ENCODE peak calls at places on chromosomes 4 and X, in five cellular contexts. V is tibial nerve, U is HepG2, I is fibroblast of mammary gland, K is endothelial cell of umbilical vein. Q is an unnamed sample.
A peak's percentile ranks its signal among the peaks of the same experiment; 100 is the strongest.

GRCh38 chr4:82232891-82233290 is 140.9 kb downstream of the HNRNPD start:
- DNase-seq in V (no peak), K (no peak), U (no peak), I (no peak), Q (no peak)

GRCh38 chrX:49171752-49172279 is at the start of gene PLP2:
- DNase-seq in K (peak; percentile 31), I (peak; percentile 43), U (no peak), V (no peak), Q (peak; percentile 25)

GRCh38 chr4:181278941-181279340 is 964.3 kb upstream of the TENM3 start:
- DNase-seq in K (no peak), I (no peak), U (no peak), V (no peak), Q (no peak)

GRCh38 chrX:126552313-126553022 is at the start of gene DCAF12L1:
- DNase-seq in K (peak; percentile 43), U (no peak), I (no peak), V (no peak), Q (no peak)

GRCh38 chrX:23810279-23810678 is 27.3 kb downstream of the SAT1 start:
- DNase-seq in I (no peak), K (no peak), V (no peak), U (no peak), Q (no peak)

GRCh38 chrX:47651043-47651905 is 911 bp upstream of the ELK1 start:
- DNase-seq in U (no peak), V (no peak), I (no peak), K (no peak), Q (no peak)

GRCh38 chrX:129686422-129686948 is 31.7 kb upstream of the APLN start:
- DNase-seq in I (peak; percentile 61), V (peak; percentile 8), U (no peak), K (no peak), Q (peak; percentile 79)

GRCh38 chr4:38268108-38268507 is 307.9 kb downstream of the PTTG2 start:
- DNase-seq in V (no peak), I (no peak), U (no peak), K (no peak), Q (no peak)

GRCh38 chrX:20974326-20974725 is 399.9 kb upstream of the CNKSR2 start:
- DNase-seq in I (peak; percentile 32), V (no peak), K (no peak), U (no peak), Q (peak; percentile 54)

GRCh38 chrX:13376857-13377441 is 57.1 kb upstream of the ATXN3L start:
- DNase-seq in K (no peak), I (peak; percentile 98), V (peak; percentile 24), U (no peak), Q (peak; percentile 96)

GRCh38 chr4:100510551-100510950 is 7.3 kb downstream of the EMCN start:
- DNase-seq in K (peak; percentile 69), U (no peak), I (no peak), V (no peak), Q (peak; percentile 43)

GRCh38 chrX:131747173-131747572 is 203.3 kb downstream of the OR13H1 start:
- DNase-seq in V (no peak), I (peak; percentile 88), K (no peak), U (no peak), Q (no peak)

DNA sequence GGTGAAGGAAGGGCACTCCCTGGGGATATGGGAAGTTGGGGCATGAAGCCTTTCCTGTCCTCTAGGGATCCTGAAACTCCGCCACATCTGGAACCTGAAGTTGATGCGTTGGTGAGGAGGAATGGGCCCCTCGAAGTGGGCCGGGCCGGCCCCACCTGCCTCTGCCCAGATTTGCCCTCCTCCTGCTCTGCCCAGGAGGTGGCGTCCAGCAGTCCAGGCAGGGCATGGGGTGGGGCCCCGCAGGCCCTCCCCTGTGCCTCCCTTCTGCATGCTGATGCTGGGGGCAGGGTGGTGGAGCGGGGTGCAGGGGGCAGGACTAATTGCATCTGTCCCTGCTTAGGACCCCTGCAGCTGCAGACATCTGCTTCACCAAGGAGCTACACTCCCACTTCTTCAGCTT is 1.8 kb downstream of the TAFAZZIN start:
- DNase-seq in I (no peak), V (no peak), K (no peak), U (no peak), Q (no peak)
- H3K4me3 ChIP-seq in I (no peak overlapping the region), V (no peak overlapping the region), K (no peak overlapping the region), U (no peak overlapping the region), Q (no peak overlapping the region)

DNA sequence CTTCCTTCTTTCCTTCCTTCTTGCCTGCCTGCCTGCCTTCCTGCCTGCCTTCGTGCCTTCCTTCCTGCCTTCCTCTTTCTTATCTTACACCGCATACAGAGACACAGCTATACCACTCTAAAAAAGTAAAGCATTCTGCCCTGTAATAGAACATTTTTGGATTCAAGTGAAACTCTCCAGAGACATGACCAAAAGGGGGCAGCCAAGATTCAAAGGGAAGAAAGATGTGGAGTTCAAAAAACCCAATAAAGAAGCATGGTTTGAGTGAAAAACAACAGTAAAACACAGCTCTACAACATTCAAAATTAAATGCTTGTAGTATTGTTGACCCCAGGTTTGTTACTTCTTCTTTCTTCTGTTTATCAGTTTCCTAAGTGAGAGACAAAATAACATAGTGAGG is 914.9 kb upstream of the PCDH7 start:
- DNase-seq in I (no peak), K (no peak), U (peak; percentile 0), V (no peak), Q (peak; percentile 2)
- TF ChIP-seq CTCF in I (no peak), K (no peak), U (no peak), V (no peak), Q (peak; percentile 3)

DNA sequence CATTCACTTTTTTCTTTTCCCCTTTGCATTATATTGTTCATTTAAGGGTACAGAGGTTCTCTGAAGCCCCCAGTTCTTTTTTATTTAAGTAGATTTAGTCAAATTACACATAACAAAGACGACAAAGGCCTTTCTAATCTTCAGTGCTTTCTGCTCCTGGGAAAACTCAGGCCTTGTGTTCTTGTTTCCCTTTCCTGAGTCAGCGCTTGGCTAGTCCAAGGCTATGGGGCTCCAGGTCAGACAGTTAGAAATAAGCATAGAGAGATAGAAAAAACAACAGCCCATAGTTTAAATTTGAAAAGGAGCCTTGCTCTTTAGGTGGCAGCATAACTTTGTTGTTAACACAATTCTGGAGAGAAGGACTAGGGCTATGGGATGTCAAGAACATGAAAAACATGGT is 97.3 kb downstream of the PPP1R2C start:
- DNase-seq in K (peak; percentile 85), V (peak; percentile 5), I (peak; percentile 36), U (no peak), Q (peak; percentile 71)
- H3K4me3 ChIP-seq in K (no peak overlapping the region), V (no peak overlapping the region), I (no peak overlapping the region), U (no peak overlapping the region), Q (no peak overlapping the region)

GRCh38 chr4:149175549-149175948 is 640.1 kb downstream of the IQCM start:
- DNase-seq in V (no peak), U (no peak), K (no peak), I (no peak), Q (no peak)
- TF ChIP-seq CTCF in V (no peak), U (no peak), K (no peak), I (no peak), Q (no peak)

DNA sequence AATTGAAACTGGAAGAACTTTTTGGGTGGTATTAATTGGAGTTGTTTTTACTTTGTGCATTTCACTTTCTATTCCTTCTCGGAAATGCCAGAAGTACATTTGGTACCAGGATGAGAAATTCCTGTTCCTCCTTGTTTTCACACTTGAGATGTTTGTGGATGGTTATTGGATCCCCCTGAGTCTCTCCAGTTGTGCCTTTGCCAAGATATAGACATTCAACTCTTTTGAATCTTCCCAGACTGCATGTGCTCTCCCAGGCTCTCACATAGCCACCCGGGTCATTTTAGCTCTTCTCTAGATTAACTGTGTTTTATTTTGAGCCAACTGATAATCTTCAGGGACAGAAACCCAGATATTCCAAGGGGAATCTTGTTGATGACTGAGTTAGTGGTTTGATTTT is 120.5 kb downstream of the AFF1 start:
- DNase-seq in I (peak; percentile 48), K (no peak), U (no peak), V (no peak), Q (no peak)
- H3K4me3 ChIP-seq in I (no peak overlapping the region), K (no peak overlapping the region), U (no peak overlapping the region), V (peak overlapping the region; percentile 5), Q (no peak overlapping the region)

DNA sequence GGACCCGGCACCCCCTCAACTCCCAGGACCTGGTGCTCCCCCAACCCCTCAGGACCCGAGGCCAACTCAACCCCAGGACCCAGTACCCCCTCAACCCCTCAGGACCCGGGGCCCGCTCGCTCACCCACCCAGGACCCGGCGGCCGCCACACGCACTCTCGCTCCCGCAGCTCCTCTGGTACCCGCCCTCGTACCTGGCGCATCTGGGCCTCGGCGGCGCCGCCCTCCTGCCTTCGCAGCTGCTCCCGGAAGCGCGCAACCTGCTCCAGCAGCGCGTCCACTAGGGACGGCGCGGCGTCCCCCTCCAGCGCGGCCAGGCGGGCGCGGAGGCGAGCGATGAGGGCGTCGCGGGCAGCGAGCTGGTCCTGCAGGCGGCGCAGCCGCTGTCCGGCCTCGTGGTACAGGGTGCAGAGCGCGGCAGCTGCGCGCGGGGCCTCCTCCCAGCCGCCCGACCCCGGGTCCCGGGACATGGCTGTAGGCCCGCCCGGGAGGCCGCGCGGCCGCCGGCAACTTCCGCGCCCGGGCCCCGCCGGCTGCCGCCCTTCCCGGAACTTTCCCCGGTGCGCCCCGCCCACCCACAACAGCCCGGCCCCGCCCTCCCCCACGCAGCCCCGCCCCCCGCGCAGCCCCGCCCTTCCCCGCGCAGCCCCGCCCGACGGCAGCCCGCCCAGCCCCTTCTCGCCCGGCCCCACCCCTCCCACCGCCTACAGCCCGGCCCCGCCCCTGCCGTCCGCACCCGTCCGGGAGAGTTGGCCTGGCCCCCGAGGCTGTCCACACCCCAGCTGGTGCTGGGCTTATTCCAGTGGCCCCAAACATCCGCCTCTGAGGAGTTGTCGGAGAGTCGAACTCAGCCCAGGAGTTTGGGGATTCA is at the start of gene TNIP2:
- DNase-seq in V (peak; percentile 71), I (peak; percentile 73), K (peak; percentile 75), U (peak; percentile 64), Q (peak; percentile 76)
- TF ChIP-seq CTCF in V (peak; percentile 74), I (no peak), K (peak; percentile 39), U (peak; percentile 50), Q (peak; percentile 17)

GRCh38 chr4:2116687-2117400 is 57.7 kb downstream of the NAT8L start:
- DNase-seq in K (no peak), U (no peak), V (no peak), I (peak; percentile 31), Q (no peak)
- H3K4me3 ChIP-seq in K (no peak overlapping the region), U (no peak overlapping the region), V (no peak overlapping the region), I (no peak overlapping the region), Q (no peak overlapping the region)

GRCh38 chr4:154254999-154255398 is 236.6 kb downstream of the DCHS2 start:
- DNase-seq in K (no peak), I (no peak), V (no peak), U (no peak), Q (no peak)
- TF ChIP-seq CTCF in K (no peak), I (peak; percentile 6), V (no peak), U (no peak), Q (no peak)

DNA sequence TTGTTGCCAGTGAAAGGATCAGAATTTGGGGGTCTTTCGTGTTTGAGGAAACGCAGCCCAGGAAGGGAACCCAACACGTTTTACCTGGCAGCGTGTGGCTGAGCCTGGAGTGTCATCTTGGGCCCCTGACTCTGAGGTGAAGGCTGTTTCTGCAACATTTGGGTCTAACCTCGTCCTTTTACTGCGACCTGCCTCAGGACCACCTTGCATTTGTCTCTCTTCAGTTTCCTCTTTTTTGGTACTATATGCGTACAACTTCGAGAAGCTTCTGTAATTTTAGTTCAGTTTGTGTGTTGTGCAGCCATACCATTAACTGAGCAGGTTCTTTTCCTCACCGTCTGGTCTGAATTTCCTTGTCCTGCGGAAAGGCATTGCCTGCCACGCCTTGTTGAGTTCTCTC is 61.5 kb downstream of the TMEM131L start:
- DNase-seq in K (no peak), V (no peak), U (no peak), I (no peak), Q (no peak)
- H3K4me3 ChIP-seq in K (no peak overlapping the region), V (no peak overlapping the region), U (no peak overlapping the region), I (no peak overlapping the region), Q (no peak overlapping the region)

Q was measured in fibroblast of pulmonary artery.